ENCODE peak calls at places on chromosomes 11 and 22, in six cellular contexts. O, U, P, Q, M and X are unnamed samples.

GRCh38 chr11:66564538-66564937 is 3.9 kb downstream of the CTSF start:
- DNase-seq in O (no peak), U (no peak), P (no peak), Q (no peak), M (no peak), X (no peak)

GRCh38 chr22:22887621-22888503 is at the start of gene IGLL5:
- DNase-seq in O (no peak), U (no peak), P (no peak), Q (no peak), M (no peak), X (no peak)

GRCh38 chr11:75286826-75287465 is 46.4 kb downstream of the TPBGL start:
- DNase-seq in O (no peak), U (no peak), P (no peak), Q (peak; percentile 70), M (no peak), X (no peak)

GRCh38 chr11:22415481-22415880 is 77.3 kb downstream of the SLC17A6 start:
- DNase-seq in O (no peak), U (no peak), P (no peak), Q (peak; percentile 48), M (no peak), X (no peak)

GRCh38 chr11:79926707-79927106 is 485.9 kb upstream of the TENM4 start:
- DNase-seq in O (no peak), U (no peak), P (no peak), Q (no peak), M (no peak), X (no peak)

GRCh38 chr11:69463181-69463891 is 18.1 kb upstream of the LINC01488 start:
- DNase-seq in O (no peak), U (peak; percentile 84), P (peak; percentile 88), Q (peak; percentile 92), M (no peak), X (no peak)

GRCh38 chr11:66467034-66467659 is 442 bp downstream of the PELI3 start:
- DNase-seq in O (peak; percentile 35), U (peak; percentile 56), P (no peak), Q (peak; percentile 79), M (no peak), X (no peak)

GRCh38 chr11:126583594-126583993 is 228.1 kb downstream of the ST3GAL4 start:
- DNase-seq in O (no peak), U (no peak), P (no peak), Q (no peak), M (no peak), X (no peak)

GRCh38 chr11:105148241-105148640 is 8.7 kb upstream of the CARD18 start:
- DNase-seq in O (no peak), U (no peak), P (no peak), Q (peak; percentile 52), M (no peak), X (peak; percentile 2)

GRCh38 chr11:2426221-2426620 is 18.1 kb downstream of the TRPM5 start:
- DNase-seq in O (no peak), U (no peak), P (no peak), Q (no peak), M (no peak), X (no peak)

GRCh38 chr11:133945087-133945974 is 11.4 kb downstream of the IGSF9B start:
- DNase-seq in O (no peak), U (peak; percentile 68), P (no peak), Q (peak; percentile 42), M (no peak), X (no peak)

GRCh38 chr11:85472953-85473352 is 154.2 kb downstream of the DLG2 start:
- DNase-seq in O (no peak), U (no peak), P (no peak), Q (no peak), M (no peak), X (no peak)

GRCh38 chr11:1042626-1043562 is 6.4 kb upstream of the MUC6 start:
- DNase-seq in O (no peak), U (no peak), P (no peak), Q (no peak), M (no peak), X (no peak)

GRCh38 chr11:12845739-12846358 is 163.3 kb upstream of the RASSF10 start:
- DNase-seq in O (peak; percentile 76), U (peak; percentile 54), P (peak; percentile 80), Q (peak; percentile 69), M (no peak), X (peak; percentile 20)

GRCh38 chr22:37680191-37680851 is 4.9 kb downstream of the LGALS1 start:
- DNase-seq in O (no peak), U (no peak), P (no peak), Q (peak; percentile 33), M (peak; percentile 16), X (no peak)

GRCh38 chr11:46680164-46680760 is 20.2 kb downstream of the ARHGAP1 start:
- DNase-seq in O (no peak), U (no peak), P (no peak), Q (no peak), M (no peak), X (no peak)

GRCh38 chr11:100948936-100949335 is 180.7 kb downstream of the PGR start:
- DNase-seq in O (no peak), U (no peak), P (no peak), Q (no peak), M (no peak), X (no peak)

GRCh38 chr22:38772624-38772873 is 16.8 kb upstream of the SUN2 start:
- DNase-seq in O (no peak), U (no peak), P (no peak), Q (no peak), M (no peak), X (no peak)

GRCh38 chr11:12860827-12861226 is 148.3 kb upstream of the RASSF10 start:
- DNase-seq in O (no peak), U (no peak), P (no peak), Q (no peak), M (no peak), X (no peak)

GRCh38 chr11:126862664-126863247 is 137.8 kb downstream of the KIRREL3 start:
- DNase-seq in O (peak; percentile 15), U (no peak), P (no peak), Q (no peak), M (no peak), X (no peak)

GRCh38 chr22:29702025-29702930 is 17.5 kb upstream of the CABP7 start:
- DNase-seq in O (no peak), U (no peak), P (no peak), Q (peak; percentile 29), M (no peak), X (peak; percentile 47)